ENCODE peak calls at places on chromosomes 5 and 9, in four cellular contexts. One of them, this sample, is unnamed.

GRCh38 chr9:112048924-112049785 is 125.9 kb downstream of the SUSD1 start:
- DNase-seq in K562: no peak
- DNase-seq in HepG2: no peak
- DNase-seq in GM12878: no peak
- DNase-seq in this sample: no peak

GRCh38 chr5:141785667-141786066 is 92.5 kb downstream of the PCDH1 start:
- DNase-seq in GM12878: no peak
- DNase-seq in K562: no peak
- DNase-seq in HepG2: no peak
- DNase-seq in this sample: no peak

GRCh38 chr5:107601076-107601475 is 69.7 kb downstream of the EFNA5 start:
- DNase-seq in K562: no peak
- DNase-seq in GM12878: no peak
- DNase-seq in HepG2: no peak
- DNase-seq in this sample: no peak

GRCh38 chr5:173885481-173886010 is 2.6 kb upstream of the CPEB4 start:
- DNase-seq in K562: no peak
- DNase-seq in HepG2: no peak
- DNase-seq in GM12878: no peak
- DNase-seq in this sample: no peak

GRCh38 chr5:76714771-76715483 is 999 bp upstream of the F2R start:
- DNase-seq in GM12878: no peak
- DNase-seq in K562: no peak
- DNase-seq in HepG2: no peak
- DNase-seq in this sample: peak

GRCh38 chr5:139138790-139139189 is 59.4 kb downstream of the SIL1 start:
- DNase-seq in GM12878: no peak
- DNase-seq in HepG2: peak
- DNase-seq in K562: no peak
- DNase-seq in this sample: no peak

GRCh38 chr5:7856855-7857254 is 5.9 kb upstream of the CFAP90 start:
- DNase-seq in HepG2: peak
- DNase-seq in K562: peak
- DNase-seq in GM12878: no peak
- DNase-seq in this sample: no peak

GRCh38 chr5:73451218-73452130 is 2.9 kb upstream of the FOXD1 start:
- DNase-seq in HepG2: no peak
- DNase-seq in GM12878: no peak
- DNase-seq in K562: peak
- DNase-seq in this sample: no peak

GRCh38 chr9:107484117-107484723 is 5.3 kb downstream of the KLF4 start:
- DNase-seq in HepG2: peak
- DNase-seq in GM12878: peak
- DNase-seq in K562: peak
- DNase-seq in this sample: peak

GRCh38 chr5:98816574-98817222 is 43.2 kb downstream of the RGMB start:
- DNase-seq in GM12878: no peak
- DNase-seq in K562: no peak
- DNase-seq in HepG2: peak
- DNase-seq in this sample: no peak

GRCh38 chr5:132445640-132445923 is 45.0 kb downstream of the IRF1 start:
- DNase-seq in GM12878: no peak
- DNase-seq in HepG2: no peak
- DNase-seq in K562: no peak
- DNase-seq in this sample: no peak

GRCh38 chr5:137091473-137091872 is 407.7 kb downstream of the SPOCK1 start:
- DNase-seq in K562: no peak
- DNase-seq in HepG2: no peak
- DNase-seq in GM12878: no peak
- DNase-seq in this sample: no peak

GRCh38 chr5:32710859-32711692 is at the start of gene NPR3:
- DNase-seq in HepG2: no peak
- DNase-seq in K562: no peak
- DNase-seq in GM12878: no peak
- DNase-seq in this sample: peak

GRCh38 chr5:128082551-128083032 is 974 bp upstream of the SLC12A2 start:
- DNase-seq in HepG2: no peak
- DNase-seq in K562: no peak
- DNase-seq in GM12878: peak
- DNase-seq in this sample: peak

GRCh38 chr5:172640822-172641358 is at the start of gene NEURL1B:
- DNase-seq in GM12878: no peak
- DNase-seq in K562: peak
- DNase-seq in HepG2: peak
- DNase-seq in this sample: peak

GRCh38 chr5:14502291-14502690 is 79.3 kb upstream of the OTULINL start:
- DNase-seq in K562: no peak
- DNase-seq in GM12878: no peak
- DNase-seq in HepG2: no peak
- DNase-seq in this sample: no peak

GRCh38 chr5:142175039-142175438 is 66.5 kb downstream of the NDFIP1 start:
- DNase-seq in GM12878: no peak
- DNase-seq in HepG2: no peak
- DNase-seq in K562: no peak
- DNase-seq in this sample: no peak

GRCh38 chr5:91378683-91379601 is 4.2 kb downstream of the ARRDC3 start:
- DNase-seq in GM12878: no peak
- DNase-seq in HepG2: no peak
- DNase-seq in K562: no peak
- DNase-seq in this sample: no peak

GRCh38 chr5:150341331-150341730 is 16.2 kb upstream of the TCOF1 start:
- DNase-seq in HepG2: no peak
- DNase-seq in K562: no peak
- DNase-seq in GM12878: no peak
- DNase-seq in this sample: no peak

GRCh38 chr5:149759986-149760699 is 30.0 kb downstream of the PPARGC1B start:
- DNase-seq in GM12878: no peak
- DNase-seq in HepG2: no peak
- DNase-seq in K562: no peak
- DNase-seq in this sample: no peak

GRCh38 chr9:105308448-105309412 is 64.3 kb downstream of the SLC44A1 start:
- DNase-seq in HepG2: no peak
- DNase-seq in K562: no peak
- DNase-seq in GM12878: no peak
- DNase-seq in this sample: no peak

GRCh38 chr9:26158631-26159150 is 480.4 kb upstream of the TUSC1 start:
- DNase-seq in GM12878: no peak
- DNase-seq in K562: no peak
- DNase-seq in HepG2: no peak
- DNase-seq in this sample: no peak

GRCh38 chr5:79728396-79728795 is 38.8 kb downstream of the CMYA5 start:
- DNase-seq in GM12878: no peak
- DNase-seq in K562: no peak
- DNase-seq in HepG2: no peak
- DNase-seq in this sample: no peak

GRCh38 chr9:89978185-89978584 is 373.4 kb downstream of the GADD45G start:
- DNase-seq in GM12878: no peak
- DNase-seq in K562: no peak
- DNase-seq in HepG2: no peak
- DNase-seq in this sample: peak

GRCh38 chr9:131320031-131320685 is 30.6 kb downstream of the PLPP7 start:
- DNase-seq in GM12878: no peak
- DNase-seq in K562: peak
- DNase-seq in HepG2: no peak
- DNase-seq in this sample: no peak

GRCh38 chr9:98991981-98992884 is 48.5 kb downstream of the COL15A1 start:
- DNase-seq in K562: no peak
- DNase-seq in GM12878: no peak
- DNase-seq in HepG2: no peak
- DNase-seq in this sample: no peak

GRCh38 chr9:135526089-135526729 is 5.0 kb downstream of the LCN1 start:
- DNase-seq in GM12878: no peak
- DNase-seq in HepG2: no peak
- DNase-seq in K562: no peak
- DNase-seq in this sample: no peak

GRCh38 chr9:18595597-18595996 is 121.6 kb downstream of the ADAMTSL1 start:
- DNase-seq in K562: no peak
- DNase-seq in GM12878: no peak
- DNase-seq in HepG2: no peak
- DNase-seq in this sample: no peak

GRCh38 chr5:50791813-50792212 is 125.4 kb downstream of the PARP8 start:
- DNase-seq in K562: no peak
- DNase-seq in HepG2: no peak
- DNase-seq in GM12878: no peak
- DNase-seq in this sample: no peak

GRCh38 chr5:163622796-163623195 is 117.4 kb downstream of the MAT2B start:
- DNase-seq in GM12878: no peak
- DNase-seq in K562: no peak
- DNase-seq in HepG2: no peak
- DNase-seq in this sample: no peak

GRCh38 chr5:67094476-67095300 is 101.9 kb downstream of the CD180 start:
- DNase-seq in K562: no peak
- DNase-seq in GM12878: no peak
- DNase-seq in HepG2: peak
- DNase-seq in this sample: no peak

GRCh38 chr5:58937031-58937681 is 354.3 kb downstream of the RAB3C start:
- DNase-seq in HepG2: no peak
- DNase-seq in K562: peak
- DNase-seq in GM12878: no peak
- DNase-seq in this sample: no peak

GRCh38 chr5:91311697-91312501 is 71.2 kb downstream of the ARRDC3 start:
- DNase-seq in HepG2: peak
- DNase-seq in K562: no peak
- DNase-seq in GM12878: peak
- DNase-seq in this sample: peak

GRCh38 chr9:17171309-17172094 is 36.7 kb downstream of the CNTLN start:
- DNase-seq in GM12878: no peak
- DNase-seq in HepG2: peak
- DNase-seq in K562: no peak
- DNase-seq in this sample: no peak

GRCh38 chr5:33981408-33982171 is 2.9 kb downstream of the SLC45A2 start:
- DNase-seq in K562: no peak
- DNase-seq in GM12878: no peak
- DNase-seq in HepG2: no peak
- DNase-seq in this sample: no peak

GRCh38 chr5:39215857-39216256 is 3.5 kb downstream of the FYB1 start:
- DNase-seq in K562: no peak
- DNase-seq in HepG2: no peak
- DNase-seq in GM12878: no peak
- DNase-seq in this sample: no peak

GRCh38 chr9:121976751-121977150 is 116.4 kb downstream of the TTLL11 start:
- DNase-seq in HepG2: no peak
- DNase-seq in K562: no peak
- DNase-seq in GM12878: no peak
- DNase-seq in this sample: peak

GRCh38 chr5:176541338-176542134 is 4.3 kb upstream of the RNF44 start:
- DNase-seq in GM12878: no peak
- DNase-seq in K562: peak
- DNase-seq in HepG2: peak
- DNase-seq in this sample: peak

GRCh38 chr5:176540956-176541337 is 3.7 kb upstream of the RNF44 start:
- DNase-seq in K562: no peak
- DNase-seq in HepG2: no peak
- DNase-seq in GM12878: no peak
- DNase-seq in this sample: no peak

GRCh38 chr5:176542135-176542595 is 5.0 kb upstream of the RNF44 start:
- DNase-seq in GM12878: no peak
- DNase-seq in HepG2: no peak
- DNase-seq in K562: peak
- DNase-seq in this sample: no peak

GRCh38 chr5:176543428-176544182 is 5.5 kb upstream of the CDHR2 start:
- DNase-seq in HepG2: no peak
- DNase-seq in K562: peak
- DNase-seq in GM12878: no peak
- DNase-seq in this sample: peak

DNA sequence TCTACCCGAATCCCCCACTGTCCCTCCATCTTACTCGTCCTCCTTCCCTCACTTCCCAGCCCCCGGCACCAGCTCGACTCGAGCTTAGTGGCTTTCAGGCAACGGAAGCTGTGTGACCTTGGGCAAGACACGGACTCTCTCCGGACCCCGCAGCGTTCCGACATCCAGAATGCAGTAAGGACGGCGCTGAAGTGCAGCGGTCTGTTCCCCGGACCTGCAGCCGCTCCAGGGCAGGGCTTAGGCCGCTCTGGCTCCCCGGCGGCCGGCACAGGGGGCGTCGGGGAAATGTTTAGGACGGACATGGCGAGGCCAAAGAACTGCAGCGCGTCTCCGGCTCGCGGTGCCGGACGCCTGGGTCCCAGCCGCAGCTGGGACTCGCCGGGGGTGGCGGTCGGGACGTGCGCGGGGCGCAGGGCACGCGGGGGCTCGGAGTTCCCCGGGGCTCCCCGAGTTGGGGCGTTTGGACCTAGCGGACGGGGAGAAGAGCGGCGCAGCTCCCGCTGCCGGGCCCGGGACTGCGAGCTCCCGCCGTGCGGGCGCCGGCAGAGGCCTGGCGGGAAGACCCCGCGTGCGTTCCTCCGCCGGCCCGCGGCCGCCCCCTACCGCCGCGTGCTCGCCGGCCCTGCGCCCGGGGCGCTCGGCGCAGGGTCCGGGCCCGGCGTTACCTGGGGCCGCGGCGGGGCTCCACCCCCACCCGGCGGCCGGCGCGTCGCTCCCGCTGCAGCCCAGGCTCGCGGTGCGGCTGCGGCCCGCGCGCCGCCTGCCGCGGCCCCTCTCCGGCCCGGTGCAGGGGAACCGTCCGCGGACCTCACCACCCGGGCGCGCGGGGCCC is 5.6 kb upstream of the RNF44 start:
- DNase-seq in K562: peak
- DNase-seq in HepG2: no peak
- DNase-seq in GM12878: no peak
- DNase-seq in this sample: no peak
- TF ChIP-seq MYC in K562: peak
- TF ChIP-seq MYC in HepG2: no peak
- TF ChIP-seq MYC in GM12878: no peak
- TF ChIP-seq MYC in this sample: no peak

GRCh38 chr5:17113174-17113941 is 104.1 kb upstream of the BASP1 start:
- DNase-seq in HepG2: no peak
- DNase-seq in K562: no peak
- DNase-seq in GM12878: no peak
- DNase-seq in this sample: peak
- TF ChIP-seq MAX in HepG2: no peak
- TF ChIP-seq MAX in K562: no peak
- TF ChIP-seq MAX in GM12878: no peak
- TF ChIP-seq MAX in this sample: peak

GRCh38 chr5:86411596-86411995 is 206.1 kb upstream of the COX7C start:
- DNase-seq in K562: no peak
- DNase-seq in HepG2: no peak
- DNase-seq in GM12878: no peak
- DNase-seq in this sample: no peak
- TF ChIP-seq EP300 in K562: no peak
- TF ChIP-seq EP300 in HepG2: no peak
- TF ChIP-seq EP300 in GM12878: no peak
- TF ChIP-seq EP300 in this sample: no peak

GRCh38 chr5:28408186-28408585 is 1369.8 kb upstream of the CDH9 start:
- DNase-seq in HepG2: no peak
- DNase-seq in K562: no peak
- DNase-seq in GM12878: no peak
- DNase-seq in this sample: peak
- TF ChIP-seq MYC in HepG2: no peak
- TF ChIP-seq MYC in K562: no peak
- TF ChIP-seq MYC in GM12878: no peak
- TF ChIP-seq MYC in this sample: no peak

This sample was measured in A549.